ENCODE peak calls at places on chromosomes 7 and 10, in ten cellular contexts. A is NB4, N is A549, Y is lower leg skin, F is adrenal gland, I is HepG2, B is body of pancreas, K is stomach, R is tibial nerve, M is ovary. Q is an unnamed sample.

GRCh38 chr7:143183024-143183423 is at the start of gene TAS2R39:
- DNase-seq in A (no peak), N (no peak), Y (no peak), F (no peak), I (no peak), B (no peak), K (no peak), R (no peak), M (no peak), Q (no peak)

GRCh38 chr10:97575101-97575668 is 2.6 kb downstream of the ANKRD2 start:
- DNase-seq in A (no peak), N (peak), Y (no peak), F (no peak), I (no peak), B (no peak), K (no peak), R (no peak), M (no peak), Q (peak)

GRCh38 chr10:133163889-133164815 is 4.1 kb downstream of the KNDC1 start:
- DNase-seq in A (no peak), N (no peak), Y (no peak), F (peak), I (no peak), B (no peak), K (no peak), R (no peak), M (peak), Q (peak)

GRCh38 chr10:18350340-18350739 is 210.1 kb downstream of the CACNB2 start:
- DNase-seq in A (no peak), N (no peak), Y (no peak), F (no peak), I (no peak), B (peak), K (no peak), R (no peak), M (no peak), Q (no peak)

GRCh38 chr10:110618206-110618605 is 25.9 kb upstream of the RBM20 start:
- DNase-seq in A (no peak), N (no peak), Y (no peak), F (no peak), I (no peak), B (no peak), K (no peak), R (no peak), M (no peak), Q (no peak)

GRCh38 chr10:78656815-78657621 is 411.7 kb upstream of the ZMIZ1 start:
- DNase-seq in A (no peak), N (no peak), Y (no peak), F (peak), I (peak), B (no peak), K (peak), R (no peak), M (no peak), Q (no peak)

GRCh38 chr7:121003986-121004685 is 15.6 kb downstream of the CPED1 start:
- DNase-seq in A (no peak), N (no peak), Y (no peak), F (no peak), I (no peak), B (peak), K (no peak), R (peak), M (peak), Q (no peak)

GRCh38 chr7:100119701-100120517 is 475 bp downstream of the CNPY4 start:
- DNase-seq in A (peak), N (peak), Y (peak), F (peak), I (peak), B (peak), K (peak), R (peak), M (peak), Q (peak)

GRCh38 chr7:15507235-15507634 is 54.6 kb downstream of the AGMO start:
- DNase-seq in A (no peak), N (no peak), Y (no peak), F (no peak), I (no peak), B (no peak), K (no peak), R (no peak), M (no peak), Q (no peak)

GRCh38 chr7:90453259-90453891 is 16.1 kb upstream of the PTTG1IP2 start:
- DNase-seq in A (no peak), N (no peak), Y (no peak), F (no peak), I (no peak), B (no peak), K (no peak), R (no peak), M (no peak), Q (no peak)

GRCh38 chr7:140005754-140006503 is 56.8 kb downstream of the PARP12 start:
- DNase-seq in A (no peak), N (peak), Y (no peak), F (peak), I (peak), B (no peak), K (no peak), R (no peak), M (no peak), Q (peak)

GRCh38 chr7:45986355-45987298 is 65.6 kb upstream of the IGFBP3 start:
- DNase-seq in A (no peak), N (no peak), Y (peak), F (no peak), I (no peak), B (no peak), K (no peak), R (no peak), M (no peak), Q (no peak)

DNA sequence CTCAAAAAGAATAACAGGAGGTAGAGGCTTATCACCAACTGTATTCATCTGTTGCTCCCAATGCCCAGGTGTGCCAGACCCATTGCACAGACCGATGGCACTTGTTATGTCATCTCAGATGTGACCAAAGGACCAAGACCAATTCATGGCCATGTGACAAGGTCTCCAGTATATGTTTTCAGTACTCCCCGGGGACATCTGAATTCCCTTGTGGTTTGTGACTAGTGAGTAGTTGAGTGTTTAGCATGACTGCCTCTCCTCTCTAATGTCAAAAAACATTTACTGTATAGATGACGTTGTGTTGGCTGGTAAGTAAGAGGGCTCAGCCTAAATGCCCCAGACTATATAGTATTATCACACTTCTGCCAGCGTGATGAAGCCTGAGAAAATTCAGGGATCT is 202.1 kb upstream of the SMIM30 start:
- DNase-seq in A (peak), N (no peak), Y (no peak), F (no peak), I (no peak), B (no peak), K (no peak), R (no peak), M (no peak), Q (no peak)
- TF ChIP-seq POLR2A in A (no peak), N (no peak), Y (no peak), F (no peak), I (no peak), B (no peak), K (no peak), R (no peak), M (no peak), Q (no peak)

GRCh38 chr10:102796407-102797176 is 40.6 kb downstream of the CYP17A1 start:
- DNase-seq in A (peak), N (no peak), Y (peak), F (peak), I (no peak), B (peak), K (peak), R (peak), M (peak), Q (peak)
- TF ChIP-seq POLR2A in A (peak), N (no peak), Y (no peak), F (peak), I (no peak), B (no peak), K (no peak), R (peak), M (no peak), Q (no peak)

GRCh38 chr7:155681663-155682062 is 37.2 kb downstream of the RBM33 start:
- DNase-seq in A (no peak), N (no peak), Y (no peak), F (no peak), I (no peak), B (no peak), K (no peak), R (no peak), M (no peak), Q (no peak)

GRCh38 chr7:155682484-155682883 is 38.0 kb downstream of the RBM33 start:
- DNase-seq in A (no peak), N (no peak), Y (no peak), F (no peak), I (peak), B (no peak), K (no peak), R (no peak), M (no peak), Q (no peak)

GRCh38 chr7:155684546-155684945 is 40.1 kb downstream of the RBM33 start:
- DNase-seq in A (no peak), N (no peak), Y (no peak), F (no peak), I (no peak), B (no peak), K (no peak), R (no peak), M (no peak), Q (no peak)

GRCh38 chr7:155683714-155684113 is 39.3 kb downstream of the RBM33 start:
- DNase-seq in A (no peak), N (no peak), Y (no peak), F (no peak), I (no peak), B (no peak), K (no peak), R (no peak), M (no peak), Q (no peak)

DNA sequence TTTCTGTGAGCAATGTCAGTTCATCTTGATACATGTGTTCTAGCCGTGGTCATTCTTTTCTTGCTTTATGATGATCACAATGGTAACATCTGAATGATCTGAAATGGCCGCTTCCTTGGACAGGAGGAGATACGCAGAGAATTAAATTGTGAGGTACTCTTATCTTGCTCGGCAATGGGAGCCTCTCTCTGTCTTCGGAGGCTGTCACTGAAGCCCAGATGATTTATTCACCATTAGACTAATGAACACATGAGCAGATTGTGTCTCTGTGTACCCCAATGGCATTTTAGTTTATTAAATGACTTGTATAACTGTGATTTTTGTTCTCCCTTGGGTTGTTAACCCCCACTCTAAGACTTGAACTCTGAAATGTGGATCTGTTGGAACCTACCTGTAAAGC is 38.6 kb downstream of the RBM33 start:
- DNase-seq in A (no peak), N (no peak), Y (no peak), F (no peak), I (no peak), B (no peak), K (no peak), R (no peak), M (no peak), Q (no peak)
- TF ChIP-seq POLR2A in A (no peak), N (no peak), Y (no peak), F (no peak), I (no peak), B (no peak), K (no peak), R (no peak), M (no peak), Q (no peak)

GRCh38 chr7:26944486-26944885 is 80.1 kb upstream of the SKAP2 start:
- DNase-seq in A (no peak), N (no peak), Y (no peak), F (no peak), I (no peak), B (no peak), K (no peak), R (no peak), M (no peak), Q (no peak)

GRCh38 chr7:26948617-26949118 is 84.3 kb upstream of the SKAP2 start:
- DNase-seq in A (no peak), N (no peak), Y (no peak), F (no peak), I (peak), B (no peak), K (no peak), R (no peak), M (no peak), Q (no peak)

GRCh38 chr7:26950854-26951253 is 86.5 kb upstream of the SKAP2 start:
- DNase-seq in A (no peak), N (no peak), Y (no peak), F (no peak), I (no peak), B (no peak), K (no peak), R (no peak), M (no peak), Q (no peak)

GRCh38 chr7:26949319-26949718 is 84.9 kb upstream of the SKAP2 start:
- DNase-seq in A (no peak), N (no peak), Y (no peak), F (no peak), I (peak), B (no peak), K (no peak), R (no peak), M (no peak), Q (no peak)

DNA sequence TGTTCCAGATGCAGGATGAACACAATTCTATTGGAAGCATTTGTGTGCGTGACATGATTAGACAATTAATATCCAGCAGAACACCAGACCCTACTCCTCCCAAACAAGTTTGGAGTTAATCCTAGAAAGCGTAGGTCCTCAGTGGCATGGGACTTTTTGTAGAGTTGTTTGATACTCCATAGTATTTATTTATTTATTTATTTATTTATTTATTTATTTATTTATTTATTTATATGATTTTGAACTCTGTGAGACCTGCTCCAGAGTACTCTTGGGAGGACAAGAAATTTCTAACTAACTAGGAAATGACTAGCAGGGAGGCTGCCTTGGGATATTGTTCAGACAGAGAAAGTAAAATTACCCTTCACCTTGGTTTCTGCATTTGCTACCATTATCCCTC is 80.6 kb upstream of the SKAP2 start:
- DNase-seq in A (no peak), N (no peak), Y (no peak), F (no peak), I (no peak), B (no peak), K (no peak), R (no peak), M (no peak), Q (no peak)
- TF ChIP-seq POLR2A in A (no peak), N (no peak), Y (no peak), F (no peak), I (no peak), B (no peak), K (no peak), R (no peak), M (no peak), Q (no peak)

GRCh38 chr10:123142701-123143161 is 5.2 kb upstream of the HMX2 start:
- DNase-seq in A (no peak), N (no peak), Y (no peak), F (no peak), I (no peak), B (no peak), K (no peak), R (no peak), M (no peak), Q (no peak)

GRCh38 chr10:123141791-123142700 is 5.9 kb upstream of the HMX2 start:
- DNase-seq in A (no peak), N (no peak), Y (no peak), F (no peak), I (no peak), B (no peak), K (no peak), R (no peak), M (no peak), Q (no peak)

GRCh38 chr10:123139521-123140163 is 3.9 kb downstream of the HMX3 start:
- DNase-seq in A (peak), N (peak), Y (no peak), F (no peak), I (peak), B (peak), K (peak), R (no peak), M (no peak), Q (no peak)

GRCh38 chr10:123140164-123140982 is 4.6 kb downstream of the HMX3 start:
- DNase-seq in A (no peak), N (no peak), Y (no peak), F (no peak), I (no peak), B (no peak), K (no peak), R (no peak), M (no peak), Q (no peak)

DNA sequence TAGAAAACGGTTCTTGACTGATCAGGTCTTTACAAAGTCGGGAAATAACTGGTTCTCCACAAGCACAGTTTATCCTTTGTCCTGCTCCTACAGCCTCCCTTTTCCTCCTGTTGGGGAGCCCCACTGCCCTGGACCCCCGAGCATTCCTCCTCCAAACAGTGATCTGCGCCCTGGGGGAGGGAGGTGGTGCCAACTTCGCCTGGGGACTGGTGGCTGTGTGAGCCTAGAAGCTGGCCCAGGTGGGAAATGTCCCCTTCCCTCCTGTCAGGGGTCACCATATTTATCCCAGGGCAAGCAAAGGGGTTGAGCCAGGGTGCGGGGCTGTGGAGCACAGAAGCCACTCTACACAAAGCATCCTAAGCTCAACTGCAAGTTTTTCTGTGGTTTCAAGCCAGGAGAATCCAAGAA is 5.2 kb downstream of the HMX3 start:
- DNase-seq in A (no peak), N (no peak), Y (no peak), F (no peak), I (no peak), B (no peak), K (no peak), R (no peak), M (no peak), Q (no peak)
- TF ChIP-seq POLR2A in A (no peak), N (no peak), Y (no peak), F (no peak), I (no peak), B (no peak), K (no peak), R (no peak), M (no peak), Q (no peak)

GRCh38 chr7:134462337-134462925 is 3.5 kb upstream of the AKR1B1 start:
- DNase-seq in A (no peak), N (peak), Y (no peak), F (no peak), I (peak), B (no peak), K (no peak), R (no peak), M (no peak), Q (no peak)

GRCh38 chr7:134458806-134459698 is at the start of gene AKR1B1:
- DNase-seq in A (peak), N (peak), Y (peak), F (peak), I (peak), B (peak), K (peak), R (peak), M (peak), Q (peak)

GRCh38 chr7:134458341-134458805 is 527 bp downstream of the AKR1B1 start:
- DNase-seq in A (peak), N (peak), Y (no peak), F (no peak), I (peak), B (peak), K (peak), R (peak), M (peak), Q (peak)

GRCh38 chr7:134461921-134462320 is 3.0 kb upstream of the AKR1B1 start:
- DNase-seq in A (no peak), N (no peak), Y (no peak), F (no peak), I (no peak), B (no peak), K (no peak), R (no peak), M (no peak), Q (no peak)

GRCh38 chr7:134460000-134460399 is 1.1 kb upstream of the AKR1B1 start:
- DNase-seq in A (no peak), N (peak), Y (no peak), F (no peak), I (no peak), B (no peak), K (no peak), R (no peak), M (no peak), Q (no peak)
- TF ChIP-seq POLR2A in A (no peak), N (no peak), Y (no peak), F (peak), I (no peak), B (no peak), K (no peak), R (no peak), M (no peak), Q (no peak)

DNA sequence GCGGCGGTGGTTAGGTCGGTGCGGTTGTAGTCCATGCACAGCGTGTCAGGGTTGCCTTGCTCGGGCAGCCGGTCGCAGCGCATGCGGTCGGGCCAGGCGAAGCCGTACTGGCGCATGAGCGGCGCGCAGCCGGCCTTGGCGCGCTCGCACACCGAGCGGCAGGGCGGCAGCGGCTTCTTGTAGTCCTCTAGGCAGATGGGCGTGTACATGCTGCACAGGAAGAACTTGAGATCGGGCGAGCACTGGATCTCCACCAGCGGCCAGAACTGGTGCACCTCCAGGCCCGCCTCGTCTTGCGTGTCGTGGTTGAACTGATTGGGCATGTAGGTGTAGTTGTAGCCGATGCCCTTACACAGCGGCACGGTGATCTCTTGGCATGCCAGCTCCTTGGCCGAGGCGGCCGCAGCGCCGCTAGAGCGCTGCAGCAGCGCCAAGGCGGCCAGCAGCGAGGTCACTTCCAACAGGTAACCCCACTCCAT is 1.1 kb downstream of the FZD8 start:
- DNase-seq in A (no peak), N (peak), Y (peak), F (peak), I (peak), B (peak), K (peak), R (peak), M (peak), Q (peak)
- TF ChIP-seq POLR2A in A (no peak), N (peak), Y (no peak), F (peak), I (no peak), B (peak), K (no peak), R (no peak), M (no peak), Q (no peak)

GRCh38 chr7:130843703-130844102 is 109.7 kb upstream of the KLF14 start:
- DNase-seq in A (no peak), N (no peak), Y (no peak), F (no peak), I (no peak), B (no peak), K (no peak), R (no peak), M (no peak), Q (no peak)

GRCh38 chr7:130844811-130845580 is 111.0 kb upstream of the KLF14 start:
- DNase-seq in A (no peak), N (peak), Y (no peak), F (no peak), I (no peak), B (no peak), K (no peak), R (peak), M (no peak), Q (no peak)

GRCh38 chr7:130849604-130850003 is 115.6 kb upstream of the KLF14 start:
- DNase-seq in A (no peak), N (no peak), Y (no peak), F (no peak), I (no peak), B (no peak), K (no peak), R (no peak), M (no peak), Q (no peak)

GRCh38 chr7:130841416-130841815 is 107.4 kb upstream of the KLF14 start:
- DNase-seq in A (no peak), N (no peak), Y (no peak), F (no peak), I (no peak), B (no peak), K (no peak), R (no peak), M (no peak), Q (no peak)

DNA sequence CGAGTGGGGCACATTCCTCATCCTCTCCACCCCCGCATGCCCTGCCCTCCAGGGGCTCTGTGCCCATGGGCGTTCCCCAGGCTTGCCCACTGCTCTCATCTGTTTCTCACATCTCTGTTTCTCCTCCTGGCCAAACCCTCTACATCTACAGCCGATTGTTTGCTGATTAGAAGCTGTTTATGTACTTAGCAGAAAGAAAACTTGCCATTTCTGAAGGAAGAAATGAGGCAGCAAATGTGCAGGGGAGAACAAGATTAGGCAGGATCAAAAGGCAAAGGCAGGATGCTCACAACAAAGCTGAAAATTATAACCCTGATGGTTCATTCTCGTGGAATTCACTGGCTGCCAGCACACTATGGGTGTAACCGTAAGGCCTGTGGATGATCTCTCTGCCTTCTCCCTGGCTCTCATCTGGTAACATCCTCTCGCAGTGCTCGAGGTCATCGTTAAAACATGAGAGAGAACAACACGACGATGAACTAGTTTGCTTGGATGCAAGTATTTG is 111.6 kb upstream of the KLF14 start:
- DNase-seq in A (no peak), N (peak), Y (peak), F (no peak), I (no peak), B (no peak), K (no peak), R (no peak), M (no peak), Q (no peak)
- TF ChIP-seq POLR2A in A (no peak), N (no peak), Y (no peak), F (no peak), I (no peak), B (no peak), K (no peak), R (no peak), M (no peak), Q (no peak)

Q was measured in spleen.